ENCODE peak calls at places on chromosome 18, in six cellular contexts. J is right atrium auricular region, I is uterus, B is endothelial cell of umbilical vein, G is IMR-90, N is mucosa of descending colon. X is an unnamed sample.
A peak's percentile ranks its signal among the peaks of the same experiment; 100 is the strongest.

GRCh38 chr18:7789853-7790552 is 222.9 kb downstream of the PTPRM start:
- DNase-seq in N (no peak), B (peak; percentile 59), I (no peak), G (peak; percentile 55), J (no peak), X (no peak)

GRCh38 chr18:24019641-24020331 is 5.2 kb downstream of the TTC39C start:
- DNase-seq in B (no peak), I (no peak), J (no peak), G (no peak), N (no peak), X (peak; percentile 95)

GRCh38 chr18:5057348-5058012 is 139.6 kb downstream of the AKAIN1 start:
- DNase-seq in N (peak; percentile 37), B (peak; percentile 50), G (peak; percentile 31), I (peak; percentile 15), J (peak; percentile 69), X (peak; percentile 57)

GRCh38 chr18:79458131-79458838 is 62.6 kb downstream of the NFATC1 start:
- DNase-seq in N (no peak), G (peak; percentile 84), J (peak; percentile 89), B (peak; percentile 93), I (peak; percentile 84), X (no peak)

GRCh38 chr18:24427484-24427883 is 1.0 kb downstream of the IMPACT start:
- DNase-seq in I (no peak), J (no peak), G (peak; percentile 19), B (peak; percentile 18), N (no peak), X (no peak)

GRCh38 chr18:41666251-41666650 is 288.8 kb upstream of the PIK3C3 start:
- DNase-seq in G (no peak), I (no peak), N (no peak), B (peak; percentile 97), J (no peak), X (no peak)

GRCh38 chr18:68445668-68446426 is 269.1 kb downstream of the TMX3 start:
- DNase-seq in B (no peak), J (no peak), I (no peak), G (no peak), N (no peak), X (no peak)

GRCh38 chr18:72674710-72675109 is 130.6 kb upstream of the CBLN2 start:
- DNase-seq in I (no peak), N (no peak), G (no peak), J (no peak), B (no peak), X (no peak)

GRCh38 chr18:48328473-48329205 is 80.5 kb downstream of the ZBTB7C start:
- DNase-seq in G (peak; percentile 46), J (no peak), B (no peak), I (no peak), N (no peak), X (no peak)

GRCh38 chr18:45978084-45978483 is 11.0 kb upstream of the EPG5 start:
- DNase-seq in G (no peak), I (no peak), B (no peak), J (no peak), N (no peak), X (no peak)

GRCh38 chr18:9681217-9681616 is 26.9 kb upstream of the RAB31 start:
- DNase-seq in B (no peak), I (no peak), G (no peak), N (no peak), J (no peak), X (no peak)

GRCh38 chr18:37565138-37565984 is at the start of gene CELF4:
- DNase-seq in I (no peak), J (no peak), N (no peak), B (peak; percentile 5), G (no peak), X (no peak)

GRCh38 chr18:13147146-13147545 is 71.4 kb upstream of the LDLRAD4 start:
- DNase-seq in G (no peak), J (no peak), I (no peak), B (no peak), N (no peak), X (no peak)

GRCh38 chr18:67483237-67483636 is 33.3 kb downstream of the DSEL start:
- DNase-seq in I (no peak), N (no peak), J (no peak), B (peak; percentile 11), G (no peak), X (no peak)

GRCh38 chr18:7272268-7273049 is 41.6 kb downstream of the LRRC30 start:
- DNase-seq in B (peak; percentile 79), J (peak; percentile 75), G (peak; percentile 61), I (peak; percentile 65), N (peak; percentile 27), X (peak; percentile 9)

GRCh38 chr18:80253871-80254492 is 6.7 kb upstream of the PARD6G start:
- DNase-seq in G (no peak), I (no peak), B (no peak), N (no peak), J (peak; percentile 30), X (no peak)

GRCh38 chr18:2826581-2826980 is 20.2 kb upstream of the EMILIN2 start:
- DNase-seq in J (peak; percentile 62), N (no peak), B (no peak), I (peak; percentile 59), G (no peak), X (no peak)
- H3K4me3 ChIP-seq in J (no peak overlapping the region), N (no peak overlapping the region), B (no peak overlapping the region), I (no peak overlapping the region), G (no peak overlapping the region), X (no peak overlapping the region)

DNA sequence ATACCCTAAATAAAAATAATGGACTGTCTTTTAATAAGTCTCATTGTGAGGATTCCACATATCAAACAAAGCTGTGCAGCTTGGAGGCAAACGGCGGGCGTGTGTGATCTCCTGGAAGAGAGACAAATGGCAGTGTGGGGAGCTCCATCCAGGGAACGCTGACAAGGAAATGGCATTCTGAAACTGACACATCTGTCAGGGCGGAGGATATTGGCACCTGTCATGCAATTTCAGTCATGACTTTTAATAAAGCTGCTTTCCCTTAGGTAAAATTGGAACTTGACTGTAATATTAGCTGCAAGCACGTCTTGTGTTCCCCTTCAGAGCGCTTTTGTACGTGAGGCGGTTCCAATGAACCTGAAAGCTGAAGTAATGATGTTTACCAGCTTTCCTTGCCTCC is 381.9 kb upstream of the SMIM21 start:
- DNase-seq in N (peak; percentile 37), G (no peak), B (no peak), I (no peak), J (no peak), X (no peak)
- H3K4me3 ChIP-seq in N (no peak overlapping the region), G (no peak overlapping the region), B (no peak overlapping the region), I (no peak overlapping the region), J (no peak overlapping the region), X (no peak overlapping the region)

GRCh38 chr18:50195689-50196088 is 742 bp upstream of the MYO5B start:
- DNase-seq in N (no peak), B (no peak), I (no peak), G (no peak), J (no peak), X (no peak)

GRCh38 chr18:50192903-50193795 is 1.8 kb downstream of the MYO5B start:
- DNase-seq in I (no peak), B (no peak), J (no peak), N (peak; percentile 65), G (no peak), X (no peak)

GRCh38 chr18:50196261-50196660 is 1.3 kb upstream of the MYO5B start:
- DNase-seq in I (no peak), N (no peak), G (no peak), B (no peak), J (no peak), X (no peak)

GRCh38 chr18:50194623-50195532 is at the start of gene MYO5B:
- DNase-seq in G (no peak), B (no peak), J (no peak), N (peak; percentile 93), I (no peak), X (no peak)

GRCh38 chr18:50193796-50194622 is 938 bp downstream of the MYO5B start:
- DNase-seq in B (no peak), I (no peak), J (no peak), N (peak; percentile 71), G (no peak), X (no peak)
- H3K4me3 ChIP-seq in B (no peak overlapping the region), I (no peak overlapping the region), J (peak overlapping the region; percentile 54), N (peak overlapping the region; percentile 75), G (no peak overlapping the region), X (no peak overlapping the region)

GRCh38 chr18:22320155-22320554 is 97.6 kb downstream of the CTAGE1 start:
- DNase-seq in I (no peak), J (no peak), N (no peak), B (no peak), G (no peak), X (no peak)

GRCh38 chr18:22325396-22325795 is 92.3 kb downstream of the CTAGE1 start:
- DNase-seq in G (no peak), J (no peak), B (no peak), I (no peak), N (no peak), X (no peak)

GRCh38 chr18:22320736-22321135 is 97.0 kb downstream of the CTAGE1 start:
- DNase-seq in J (no peak), B (no peak), G (no peak), I (no peak), N (no peak), X (no peak)

GRCh38 chr18:22322251-22322691 is 95.4 kb downstream of the CTAGE1 start:
- DNase-seq in J (peak; percentile 90), N (no peak), I (peak; percentile 86), G (no peak), B (no peak), X (no peak)

DNA sequence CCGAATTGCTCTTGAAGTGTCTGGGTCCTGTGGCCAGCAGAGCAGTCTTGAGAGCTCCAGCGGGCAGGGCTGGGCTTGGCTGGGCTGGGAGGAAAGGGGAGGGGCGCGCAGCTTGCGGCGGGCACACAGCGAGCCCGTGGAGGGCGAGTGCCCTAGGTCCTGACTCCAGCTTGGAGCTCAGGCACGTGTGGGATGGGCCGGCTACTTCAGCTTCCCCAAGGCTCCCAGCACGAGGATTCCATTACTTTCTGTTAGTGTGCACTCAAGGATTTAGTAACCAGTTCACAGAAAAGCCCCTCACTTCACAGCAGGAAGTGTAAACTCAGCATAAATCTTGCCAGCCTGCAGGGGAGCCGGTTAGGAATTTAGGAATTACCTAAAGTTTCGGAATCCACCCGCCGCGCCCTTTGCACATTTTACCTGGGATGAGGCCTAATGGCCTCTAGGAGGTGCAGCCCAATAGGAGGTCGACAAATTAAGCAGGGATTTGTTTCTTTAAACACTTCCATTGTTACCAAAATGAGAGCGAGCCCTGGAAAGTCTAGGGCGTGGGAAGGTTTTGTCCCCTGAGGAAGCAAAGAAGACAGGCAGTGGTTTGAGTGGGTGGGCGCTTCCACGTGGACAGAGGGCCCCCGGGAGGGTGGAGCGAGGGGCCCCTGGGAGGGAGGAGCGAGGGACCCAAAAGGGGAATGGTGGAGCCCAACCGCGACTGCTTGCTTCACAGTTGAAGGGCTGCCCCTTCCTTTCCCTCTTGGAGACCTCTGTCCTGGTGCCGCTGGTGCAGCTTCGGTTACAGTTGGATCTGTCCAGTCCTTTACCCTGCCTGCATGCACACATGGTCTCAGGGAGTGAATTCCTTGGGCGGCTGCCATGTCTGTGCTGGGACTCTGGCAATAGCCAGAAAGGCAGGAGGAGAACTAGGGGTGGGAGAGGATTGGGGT is 93.3 kb downstream of the CTAGE1 start:
- DNase-seq in B (peak; percentile 72), I (peak; percentile 53), N (peak; percentile 71), G (no peak), J (no peak), X (no peak)
- H3K4me3 ChIP-seq in B (peak overlapping the region; percentile 45), I (peak overlapping the region; percentile 7), N (no peak overlapping the region), G (no peak overlapping the region), J (peak overlapping the region; percentile 24), X (no peak overlapping the region)

GRCh38 chr18:44568343-44568742 is 112.3 kb upstream of the SETBP1 start:
- DNase-seq in G (no peak), J (no peak), N (no peak), B (no peak), I (no peak), X (no peak)
- H3K4me3 ChIP-seq in G (no peak overlapping the region), J (no peak overlapping the region), N (no peak overlapping the region), B (no peak overlapping the region), I (no peak overlapping the region), X (no peak overlapping the region)

GRCh38 chr18:26999797-27000196 is 134.3 kb upstream of the AQP4 start:
- DNase-seq in N (no peak), I (no peak), B (no peak), G (no peak), J (no peak), X (no peak)
- H3K4me3 ChIP-seq in N (no peak overlapping the region), I (no peak overlapping the region), B (no peak overlapping the region), G (no peak overlapping the region), J (no peak overlapping the region), X (no peak overlapping the region)